ENCODE peak calls at places on chromosomes 4 and X, in nine cellular contexts. One of them, this sample, is unnamed.

GRCh38 chrX:27336466-27337091 is 126.6 kb downstream of the PPP4R3C start:
- DNase-seq in heart left ventricle: no peak
- DNase-seq in GM12878: no peak
- DNase-seq in endothelial cell: peak; percentile 43
- DNase-seq in astrocyte of the spinal cord: peak; percentile 10
- DNase-seq in GM23338: peak; percentile 53
- DNase-seq in cardiac muscle cell: peak; percentile 19
- DNase-seq in GM20000: peak; percentile 3
- DNase-seq in heart right ventricle: peak; percentile 4
- DNase-seq in this sample: peak; percentile 64

GRCh38 chr4:128393111-128393704 is 105.6 kb upstream of the PGRMC2 start:
- DNase-seq in GM20000: peak; percentile 21
- DNase-seq in heart right ventricle: peak; percentile 22
- DNase-seq in cardiac muscle cell: peak; percentile 62
- DNase-seq in heart left ventricle: no peak
- DNase-seq in endothelial cell: no peak
- DNase-seq in astrocyte of the spinal cord: peak; percentile 59
- DNase-seq in GM23338: no peak
- DNase-seq in GM12878: no peak
- DNase-seq in this sample: no peak

GRCh38 chrX:151239748-151240147 is 63.4 kb downstream of the GPR50 start:
- DNase-seq in cardiac muscle cell: no peak
- DNase-seq in endothelial cell: no peak
- DNase-seq in heart right ventricle: no peak
- DNase-seq in astrocyte of the spinal cord: no peak
- DNase-seq in GM23338: peak; percentile 78
- DNase-seq in GM12878: no peak
- DNase-seq in GM20000: no peak
- DNase-seq in heart left ventricle: no peak
- DNase-seq in this sample: no peak

GRCh38 chr4:2791518-2792395 is 1.1 kb upstream of the SH3BP2 start:
- DNase-seq in heart right ventricle: peak; percentile 37
- DNase-seq in cardiac muscle cell: no peak
- DNase-seq in GM20000: no peak
- DNase-seq in GM12878: no peak
- DNase-seq in GM23338: peak; percentile 48
- DNase-seq in endothelial cell: peak; percentile 4
- DNase-seq in heart left ventricle: peak; percentile 27
- DNase-seq in astrocyte of the spinal cord: no peak
- DNase-seq in this sample: no peak

GRCh38 chrX:15158736-15159406 is 111.0 kb downstream of the ASB9 start:
- DNase-seq in heart left ventricle: no peak
- DNase-seq in heart right ventricle: no peak
- DNase-seq in GM23338: no peak
- DNase-seq in astrocyte of the spinal cord: no peak
- DNase-seq in GM12878: peak; percentile 33
- DNase-seq in endothelial cell: no peak
- DNase-seq in cardiac muscle cell: no peak
- DNase-seq in GM20000: peak; percentile 12
- DNase-seq in this sample: no peak

GRCh38 chr4:9870165-9870564 is 88.7 kb downstream of the DRD5 start:
- DNase-seq in heart left ventricle: no peak
- DNase-seq in endothelial cell: no peak
- DNase-seq in GM20000: no peak
- DNase-seq in heart right ventricle: no peak
- DNase-seq in astrocyte of the spinal cord: no peak
- DNase-seq in cardiac muscle cell: no peak
- DNase-seq in GM12878: no peak
- DNase-seq in GM23338: no peak
- DNase-seq in this sample: no peak

GRCh38 chr4:137124278-137124932 is 407.9 kb downstream of the PCDH18 start:
- DNase-seq in heart left ventricle: no peak
- DNase-seq in cardiac muscle cell: peak; percentile 82
- DNase-seq in GM12878: peak; percentile 1
- DNase-seq in endothelial cell: no peak
- DNase-seq in heart right ventricle: no peak
- DNase-seq in GM20000: peak; percentile 8
- DNase-seq in astrocyte of the spinal cord: peak; percentile 73
- DNase-seq in GM23338: peak; percentile 65
- DNase-seq in this sample: no peak

GRCh38 chr4:92012899-92013867 is 290.6 kb upstream of the GRID2 start:
- DNase-seq in heart right ventricle: no peak
- DNase-seq in GM12878: no peak
- DNase-seq in heart left ventricle: no peak
- DNase-seq in cardiac muscle cell: peak; percentile 8
- DNase-seq in GM23338: peak; percentile 76
- DNase-seq in astrocyte of the spinal cord: no peak
- DNase-seq in GM20000: no peak
- DNase-seq in endothelial cell: peak; percentile 21
- DNase-seq in this sample: peak; percentile 24

GRCh38 chr4:145784036-145784435 is 104.1 kb downstream of the C4orf51 start:
- DNase-seq in endothelial cell: no peak
- DNase-seq in GM23338: no peak
- DNase-seq in heart left ventricle: no peak
- DNase-seq in astrocyte of the spinal cord: no peak
- DNase-seq in GM12878: no peak
- DNase-seq in heart right ventricle: no peak
- DNase-seq in GM20000: no peak
- DNase-seq in cardiac muscle cell: no peak
- DNase-seq in this sample: no peak

GRCh38 chrX:138754861-138755260 is 43.3 kb upstream of the FGF13 start:
- DNase-seq in GM23338: no peak
- DNase-seq in astrocyte of the spinal cord: no peak
- DNase-seq in endothelial cell: no peak
- DNase-seq in GM20000: no peak
- DNase-seq in heart right ventricle: no peak
- DNase-seq in GM12878: no peak
- DNase-seq in cardiac muscle cell: no peak
- DNase-seq in heart left ventricle: no peak
- DNase-seq in this sample: no peak

GRCh38 chrX:66039916-66040315 is at the start of gene VSIG4:
- DNase-seq in astrocyte of the spinal cord: no peak
- DNase-seq in cardiac muscle cell: no peak
- DNase-seq in heart left ventricle: peak; percentile 21
- DNase-seq in endothelial cell: no peak
- DNase-seq in heart right ventricle: no peak
- DNase-seq in GM23338: no peak
- DNase-seq in GM12878: no peak
- DNase-seq in GM20000: no peak
- DNase-seq in this sample: no peak

GRCh38 chr4:141347738-141348524 is 127.2 kb downstream of the ZNF330 start:
- DNase-seq in cardiac muscle cell: peak; percentile 63
- DNase-seq in heart right ventricle: no peak
- DNase-seq in astrocyte of the spinal cord: no peak
- DNase-seq in endothelial cell: no peak
- DNase-seq in GM12878: no peak
- DNase-seq in GM23338: no peak
- DNase-seq in heart left ventricle: no peak
- DNase-seq in GM20000: no peak
- DNase-seq in this sample: no peak

GRCh38 chr4:93029774-93030173 is 726.0 kb downstream of the GRID2 start:
- DNase-seq in GM23338: no peak
- DNase-seq in endothelial cell: no peak
- DNase-seq in astrocyte of the spinal cord: no peak
- DNase-seq in heart right ventricle: no peak
- DNase-seq in heart left ventricle: no peak
- DNase-seq in GM12878: no peak
- DNase-seq in GM20000: no peak
- DNase-seq in cardiac muscle cell: peak; percentile 3
- DNase-seq in this sample: no peak

GRCh38 chr4:8581094-8581861 is 1.1 kb downstream of the GPR78 start:
- DNase-seq in GM12878: no peak
- DNase-seq in heart right ventricle: no peak
- DNase-seq in GM20000: no peak
- DNase-seq in cardiac muscle cell: no peak
- DNase-seq in endothelial cell: no peak
- DNase-seq in GM23338: no peak
- DNase-seq in astrocyte of the spinal cord: no peak
- DNase-seq in heart left ventricle: no peak
- DNase-seq in this sample: no peak

GRCh38 chrX:114615765-114616164 is 31.9 kb downstream of the HTR2C start:
- DNase-seq in heart left ventricle: no peak
- DNase-seq in endothelial cell: no peak
- DNase-seq in cardiac muscle cell: no peak
- DNase-seq in GM23338: no peak
- DNase-seq in GM12878: no peak
- DNase-seq in GM20000: no peak
- DNase-seq in astrocyte of the spinal cord: no peak
- DNase-seq in heart right ventricle: no peak
- DNase-seq in this sample: no peak

GRCh38 chr4:89836897-89837384 is at the start of gene SNCA:
- DNase-seq in GM20000: peak; percentile 37
- DNase-seq in heart left ventricle: peak; percentile 67
- DNase-seq in cardiac muscle cell: peak; percentile 78
- DNase-seq in GM23338: peak; percentile 93
- DNase-seq in endothelial cell: peak; percentile 72
- DNase-seq in heart right ventricle: peak; percentile 52
- DNase-seq in GM12878: no peak
- DNase-seq in astrocyte of the spinal cord: peak; percentile 64
- DNase-seq in this sample: peak; percentile 87

GRCh38 chr4:89839558-89839957 is 2.6 kb upstream of the SNCA start:
- DNase-seq in astrocyte of the spinal cord: no peak
- DNase-seq in cardiac muscle cell: no peak
- DNase-seq in GM23338: no peak
- DNase-seq in heart right ventricle: no peak
- DNase-seq in heart left ventricle: no peak
- DNase-seq in GM20000: no peak
- DNase-seq in GM12878: no peak
- DNase-seq in endothelial cell: no peak
- DNase-seq in this sample: no peak

GRCh38 chr4:89838005-89838404 is 1.0 kb upstream of the SNCA start:
- DNase-seq in astrocyte of the spinal cord: peak; percentile 24
- DNase-seq in heart left ventricle: no peak
- DNase-seq in GM23338: peak; percentile 47
- DNase-seq in endothelial cell: peak; percentile 9
- DNase-seq in GM12878: no peak
- DNase-seq in cardiac muscle cell: peak; percentile 35
- DNase-seq in heart right ventricle: no peak
- DNase-seq in GM20000: no peak
- DNase-seq in this sample: no peak

GRCh38 chr4:89836031-89836777 is 757 bp downstream of the SNCA start:
- DNase-seq in GM23338: peak; percentile 61
- DNase-seq in endothelial cell: peak; percentile 9
- DNase-seq in cardiac muscle cell: peak; percentile 9
- DNase-seq in GM12878: no peak
- DNase-seq in heart right ventricle: no peak
- DNase-seq in astrocyte of the spinal cord: no peak
- DNase-seq in heart left ventricle: no peak
- DNase-seq in GM20000: peak; percentile 24
- DNase-seq in this sample: peak; percentile 24

DNA sequence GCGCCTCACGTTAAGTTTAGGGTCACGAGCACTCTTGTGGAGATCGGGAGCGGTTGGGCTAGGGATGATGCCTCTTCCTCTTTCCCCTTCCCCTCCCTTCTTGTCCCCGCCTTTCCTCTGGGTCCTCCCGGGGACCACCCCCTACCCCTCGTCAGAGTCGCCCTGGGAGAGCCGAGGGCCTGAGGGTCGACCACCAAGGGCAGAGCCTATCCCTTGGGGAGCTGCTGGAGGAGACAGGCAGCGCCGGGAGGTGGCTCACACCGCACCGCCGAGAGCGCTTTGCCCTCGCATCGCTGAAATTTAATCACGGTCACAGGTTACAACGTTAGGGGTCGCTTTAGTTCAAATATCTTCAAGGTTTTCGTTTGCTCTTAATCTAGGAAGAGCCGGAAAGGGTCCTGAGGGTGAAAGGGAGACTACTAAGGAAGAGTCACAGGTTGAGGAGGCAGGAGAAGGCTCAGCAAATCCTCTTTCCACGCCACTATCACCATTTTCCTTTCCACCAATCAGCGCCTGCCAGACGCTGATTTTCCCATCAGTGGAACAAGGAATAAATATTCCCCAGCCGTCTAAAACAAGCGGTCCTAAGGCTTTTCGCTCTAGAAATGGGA is 529 bp upstream of the SNCA start:
- DNase-seq in GM23338: no peak
- DNase-seq in astrocyte of the spinal cord: peak; percentile 50
- DNase-seq in GM20000: peak; percentile 39
- DNase-seq in cardiac muscle cell: peak; percentile 43
- DNase-seq in endothelial cell: peak; percentile 59
- DNase-seq in GM12878: no peak
- DNase-seq in heart right ventricle: peak; percentile 15
- DNase-seq in heart left ventricle: no peak
- DNase-seq in this sample: peak; percentile 59
- TF ChIP-seq CTCF in GM23338: peak; percentile 49
- TF ChIP-seq CTCF in astrocyte of the spinal cord: peak; percentile 2
- TF ChIP-seq CTCF in GM20000: no peak
- TF ChIP-seq CTCF in cardiac muscle cell: peak; percentile 22
- TF ChIP-seq CTCF in endothelial cell: no peak
- TF ChIP-seq CTCF in GM12878: no peak
- TF ChIP-seq CTCF in heart right ventricle: no peak
- TF ChIP-seq CTCF in heart left ventricle: peak; percentile 17
- TF ChIP-seq CTCF in this sample: no peak

GRCh38 chrX:134377537-134377936 is 82.4 kb upstream of the HPRT1 start:
- DNase-seq in heart left ventricle: no peak
- DNase-seq in cardiac muscle cell: peak; percentile 65
- DNase-seq in astrocyte of the spinal cord: peak; percentile 43
- DNase-seq in GM12878: no peak
- DNase-seq in GM20000: no peak
- DNase-seq in endothelial cell: no peak
- DNase-seq in GM23338: no peak
- DNase-seq in heart right ventricle: no peak
- DNase-seq in this sample: no peak
- TF ChIP-seq CTCF in heart left ventricle: no peak
- TF ChIP-seq CTCF in cardiac muscle cell: peak; percentile 44
- TF ChIP-seq CTCF in astrocyte of the spinal cord: peak; percentile 40
- TF ChIP-seq CTCF in GM12878: peak; percentile 33
- TF ChIP-seq CTCF in GM20000: no peak
- TF ChIP-seq CTCF in endothelial cell: no peak
- TF ChIP-seq CTCF in GM23338: peak; percentile 20
- TF ChIP-seq CTCF in heart right ventricle: peak; percentile 31
- TF ChIP-seq CTCF in this sample: no peak

DNA sequence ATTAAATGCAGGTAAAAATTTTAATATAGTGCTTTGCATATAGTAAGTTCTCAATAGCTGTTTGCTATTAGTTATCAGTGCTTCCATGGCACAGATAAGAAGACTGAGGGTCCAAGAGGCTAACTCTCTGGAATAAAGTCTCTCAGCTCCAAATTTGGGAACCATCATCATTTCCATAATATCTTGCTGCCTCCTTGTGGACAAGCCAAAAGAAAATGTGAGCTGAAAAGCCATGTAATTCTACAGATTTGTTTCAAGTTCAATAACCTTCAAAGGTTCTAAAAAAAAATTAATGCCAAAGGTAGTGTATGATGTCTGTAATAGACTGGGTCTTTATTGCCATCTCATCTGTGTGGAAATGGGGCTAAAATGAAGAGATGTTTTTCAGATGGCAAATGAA is 136.9 kb upstream of the VCX start:
- DNase-seq in GM20000: no peak
- DNase-seq in heart right ventricle: no peak
- DNase-seq in GM23338: no peak
- DNase-seq in astrocyte of the spinal cord: peak; percentile 6
- DNase-seq in cardiac muscle cell: no peak
- DNase-seq in endothelial cell: no peak
- DNase-seq in heart left ventricle: no peak
- DNase-seq in GM12878: no peak
- DNase-seq in this sample: no peak
- TF ChIP-seq CTCF in GM20000: no peak
- TF ChIP-seq CTCF in heart right ventricle: no peak
- TF ChIP-seq CTCF in GM23338: peak; percentile 36
- TF ChIP-seq CTCF in astrocyte of the spinal cord: peak; percentile 22
- TF ChIP-seq CTCF in cardiac muscle cell: no peak
- TF ChIP-seq CTCF in endothelial cell: no peak
- TF ChIP-seq CTCF in heart left ventricle: peak; percentile 32
- TF ChIP-seq CTCF in GM12878: peak; percentile 6
- TF ChIP-seq CTCF in this sample: no peak

GRCh38 chrX:144648788-144649187 is 598.5 kb upstream of the SPANXN1 start:
- DNase-seq in heart right ventricle: no peak
- DNase-seq in cardiac muscle cell: no peak
- DNase-seq in heart left ventricle: no peak
- DNase-seq in GM23338: no peak
- DNase-seq in GM12878: no peak
- DNase-seq in astrocyte of the spinal cord: no peak
- DNase-seq in endothelial cell: no peak
- DNase-seq in GM20000: no peak
- DNase-seq in this sample: no peak
- TF ChIP-seq CTCF in heart right ventricle: no peak
- TF ChIP-seq CTCF in cardiac muscle cell: no peak
- TF ChIP-seq CTCF in heart left ventricle: no peak
- TF ChIP-seq CTCF in GM23338: no peak
- TF ChIP-seq CTCF in GM12878: no peak
- TF ChIP-seq CTCF in astrocyte of the spinal cord: no peak
- TF ChIP-seq CTCF in endothelial cell: no peak
- TF ChIP-seq CTCF in GM20000: no peak
- TF ChIP-seq CTCF in this sample: no peak